ENCODE peak calls at places on chromosomes 7 and 10, in nine cellular contexts. One of them, this sample, is unnamed.

GRCh38 chr7:135653285-135654080 is 8.8 kb upstream of the STMP1 start:
- DNase-seq in HT1080: no peak
- DNase-seq in T-cell: no peak
- DNase-seq in activated CD4-positive, alpha-beta T cell treated with anti-CD3 and anti-CD28 coated beads, Interleukin-2, amount 50 U/mL, for 48 hours: no peak
- DNase-seq in ELF-1: no peak
- DNase-seq in NCI-H345: peak
- DNase-seq in stimulated activated CD8-positive, alpha-beta memory T cell treated with anti-CD3 and anti-CD28 coated beads, Interleukin-12 subunit alpha, Interleukin-12 subunit beta, amount 100 ng/mL, for 1 hour: no peak
- DNase-seq in hypothalamus: no peak
- DNase-seq in Peyer's patch: no peak
- DNase-seq in this sample: no peak

GRCh38 chr10:126407831-126408230 is 19.6 kb upstream of the ADAM12 start:
- DNase-seq in NCI-H345: no peak
- DNase-seq in activated CD4-positive, alpha-beta T cell treated with anti-CD3 and anti-CD28 coated beads, Interleukin-2, amount 50 U/mL, for 48 hours: no peak
- DNase-seq in HT1080: peak
- DNase-seq in Peyer's patch: no peak
- DNase-seq in hypothalamus: no peak
- DNase-seq in ELF-1: no peak
- DNase-seq in stimulated activated CD8-positive, alpha-beta memory T cell treated with anti-CD3 and anti-CD28 coated beads, Interleukin-12 subunit alpha, Interleukin-12 subunit beta, amount 100 ng/mL, for 1 hour: no peak
- DNase-seq in T-cell: no peak
- DNase-seq in this sample: no peak

GRCh38 chr7:127769696-127770400 is 117.9 kb downstream of the SND1 start:
- DNase-seq in ELF-1: no peak
- DNase-seq in NCI-H345: no peak
- DNase-seq in Peyer's patch: no peak
- DNase-seq in hypothalamus: no peak
- DNase-seq in activated CD4-positive, alpha-beta T cell treated with anti-CD3 and anti-CD28 coated beads, Interleukin-2, amount 50 U/mL, for 48 hours: no peak
- DNase-seq in stimulated activated CD8-positive, alpha-beta memory T cell treated with anti-CD3 and anti-CD28 coated beads, Interleukin-12 subunit alpha, Interleukin-12 subunit beta, amount 100 ng/mL, for 1 hour: no peak
- DNase-seq in HT1080: peak
- DNase-seq in T-cell: no peak
- DNase-seq in this sample: no peak

GRCh38 chr10:18474111-18474455 is 177.3 kb downstream of the NSUN6 start:
- DNase-seq in HT1080: no peak
- DNase-seq in NCI-H345: no peak
- DNase-seq in activated CD4-positive, alpha-beta T cell treated with anti-CD3 and anti-CD28 coated beads, Interleukin-2, amount 50 U/mL, for 48 hours: no peak
- DNase-seq in T-cell: no peak
- DNase-seq in ELF-1: no peak
- DNase-seq in stimulated activated CD8-positive, alpha-beta memory T cell treated with anti-CD3 and anti-CD28 coated beads, Interleukin-12 subunit alpha, Interleukin-12 subunit beta, amount 100 ng/mL, for 1 hour: no peak
- DNase-seq in Peyer's patch: no peak
- DNase-seq in hypothalamus: peak
- DNase-seq in this sample: no peak

GRCh38 chr10:119243478-119243877 is 36.1 kb downstream of the GRK5 start:
- DNase-seq in NCI-H345: no peak
- DNase-seq in HT1080: no peak
- DNase-seq in hypothalamus: no peak
- DNase-seq in Peyer's patch: no peak
- DNase-seq in T-cell: no peak
- DNase-seq in stimulated activated CD8-positive, alpha-beta memory T cell treated with anti-CD3 and anti-CD28 coated beads, Interleukin-12 subunit alpha, Interleukin-12 subunit beta, amount 100 ng/mL, for 1 hour: no peak
- DNase-seq in ELF-1: no peak
- DNase-seq in activated CD4-positive, alpha-beta T cell treated with anti-CD3 and anti-CD28 coated beads, Interleukin-2, amount 50 U/mL, for 48 hours: no peak
- DNase-seq in this sample: no peak

GRCh38 chr7:7732566-7733290 is 14.3 kb upstream of the RPA3 start:
- DNase-seq in hypothalamus: no peak
- DNase-seq in T-cell: no peak
- DNase-seq in NCI-H345: no peak
- DNase-seq in HT1080: no peak
- DNase-seq in ELF-1: no peak
- DNase-seq in Peyer's patch: no peak
- DNase-seq in stimulated activated CD8-positive, alpha-beta memory T cell treated with anti-CD3 and anti-CD28 coated beads, Interleukin-12 subunit alpha, Interleukin-12 subunit beta, amount 100 ng/mL, for 1 hour: no peak
- DNase-seq in activated CD4-positive, alpha-beta T cell treated with anti-CD3 and anti-CD28 coated beads, Interleukin-2, amount 50 U/mL, for 48 hours: no peak
- DNase-seq in this sample: no peak

GRCh38 chr7:8310876-8311275 is 48.9 kb upstream of the ICA1 start:
- DNase-seq in HT1080: no peak
- DNase-seq in NCI-H345: no peak
- DNase-seq in Peyer's patch: no peak
- DNase-seq in activated CD4-positive, alpha-beta T cell treated with anti-CD3 and anti-CD28 coated beads, Interleukin-2, amount 50 U/mL, for 48 hours: no peak
- DNase-seq in hypothalamus: no peak
- DNase-seq in T-cell: no peak
- DNase-seq in stimulated activated CD8-positive, alpha-beta memory T cell treated with anti-CD3 and anti-CD28 coated beads, Interleukin-12 subunit alpha, Interleukin-12 subunit beta, amount 100 ng/mL, for 1 hour: no peak
- DNase-seq in ELF-1: no peak
- DNase-seq in this sample: no peak

GRCh38 chr10:68562666-68563522 is 2.8 kb downstream of the TET1 start:
- DNase-seq in hypothalamus: no peak
- DNase-seq in Peyer's patch: no peak
- DNase-seq in ELF-1: peak
- DNase-seq in HT1080: no peak
- DNase-seq in stimulated activated CD8-positive, alpha-beta memory T cell treated with anti-CD3 and anti-CD28 coated beads, Interleukin-12 subunit alpha, Interleukin-12 subunit beta, amount 100 ng/mL, for 1 hour: no peak
- DNase-seq in T-cell: no peak
- DNase-seq in activated CD4-positive, alpha-beta T cell treated with anti-CD3 and anti-CD28 coated beads, Interleukin-2, amount 50 U/mL, for 48 hours: no peak
- DNase-seq in NCI-H345: no peak
- DNase-seq in this sample: no peak

GRCh38 chr10:80496555-80497172 is 41.0 kb upstream of the SH2D4B start:
- DNase-seq in HT1080: no peak
- DNase-seq in ELF-1: no peak
- DNase-seq in hypothalamus: no peak
- DNase-seq in NCI-H345: no peak
- DNase-seq in Peyer's patch: no peak
- DNase-seq in stimulated activated CD8-positive, alpha-beta memory T cell treated with anti-CD3 and anti-CD28 coated beads, Interleukin-12 subunit alpha, Interleukin-12 subunit beta, amount 100 ng/mL, for 1 hour: no peak
- DNase-seq in T-cell: no peak
- DNase-seq in activated CD4-positive, alpha-beta T cell treated with anti-CD3 and anti-CD28 coated beads, Interleukin-2, amount 50 U/mL, for 48 hours: no peak
- DNase-seq in this sample: no peak

GRCh38 chr7:45117582-45117981 is 6.1 kb upstream of the TBRG4 start:
- DNase-seq in activated CD4-positive, alpha-beta T cell treated with anti-CD3 and anti-CD28 coated beads, Interleukin-2, amount 50 U/mL, for 48 hours: no peak
- DNase-seq in HT1080: no peak
- DNase-seq in ELF-1: no peak
- DNase-seq in Peyer's patch: no peak
- DNase-seq in stimulated activated CD8-positive, alpha-beta memory T cell treated with anti-CD3 and anti-CD28 coated beads, Interleukin-12 subunit alpha, Interleukin-12 subunit beta, amount 100 ng/mL, for 1 hour: no peak
- DNase-seq in NCI-H345: no peak
- DNase-seq in hypothalamus: no peak
- DNase-seq in T-cell: no peak
- DNase-seq in this sample: no peak

GRCh38 chr7:29345590-29345989 is 151.0 kb downstream of the CHN2 start:
- DNase-seq in HT1080: no peak
- DNase-seq in Peyer's patch: no peak
- DNase-seq in NCI-H345: peak
- DNase-seq in ELF-1: peak
- DNase-seq in activated CD4-positive, alpha-beta T cell treated with anti-CD3 and anti-CD28 coated beads, Interleukin-2, amount 50 U/mL, for 48 hours: peak
- DNase-seq in stimulated activated CD8-positive, alpha-beta memory T cell treated with anti-CD3 and anti-CD28 coated beads, Interleukin-12 subunit alpha, Interleukin-12 subunit beta, amount 100 ng/mL, for 1 hour: peak
- DNase-seq in hypothalamus: peak
- DNase-seq in T-cell: no peak
- DNase-seq in this sample: peak

GRCh38 chr7:25368599-25368998 is 140.3 kb upstream of the NPVF start:
- DNase-seq in hypothalamus: no peak
- DNase-seq in T-cell: no peak
- DNase-seq in Peyer's patch: no peak
- DNase-seq in stimulated activated CD8-positive, alpha-beta memory T cell treated with anti-CD3 and anti-CD28 coated beads, Interleukin-12 subunit alpha, Interleukin-12 subunit beta, amount 100 ng/mL, for 1 hour: no peak
- DNase-seq in activated CD4-positive, alpha-beta T cell treated with anti-CD3 and anti-CD28 coated beads, Interleukin-2, amount 50 U/mL, for 48 hours: no peak
- DNase-seq in HT1080: no peak
- DNase-seq in ELF-1: no peak
- DNase-seq in NCI-H345: no peak
- DNase-seq in this sample: no peak

GRCh38 chr7:135980665-135981180 is 3.6 kb upstream of the MTPN start:
- DNase-seq in NCI-H345: no peak
- DNase-seq in stimulated activated CD8-positive, alpha-beta memory T cell treated with anti-CD3 and anti-CD28 coated beads, Interleukin-12 subunit alpha, Interleukin-12 subunit beta, amount 100 ng/mL, for 1 hour: peak
- DNase-seq in hypothalamus: no peak
- DNase-seq in T-cell: peak
- DNase-seq in ELF-1: no peak
- DNase-seq in Peyer's patch: peak
- DNase-seq in activated CD4-positive, alpha-beta T cell treated with anti-CD3 and anti-CD28 coated beads, Interleukin-2, amount 50 U/mL, for 48 hours: peak
- DNase-seq in HT1080: peak
- DNase-seq in this sample: no peak

GRCh38 chr10:78452782-78453181 is 419.1 kb downstream of the RPS24 start:
- DNase-seq in HT1080: no peak
- DNase-seq in NCI-H345: no peak
- DNase-seq in T-cell: no peak
- DNase-seq in Peyer's patch: no peak
- DNase-seq in ELF-1: no peak
- DNase-seq in hypothalamus: no peak
- DNase-seq in activated CD4-positive, alpha-beta T cell treated with anti-CD3 and anti-CD28 coated beads, Interleukin-2, amount 50 U/mL, for 48 hours: no peak
- DNase-seq in stimulated activated CD8-positive, alpha-beta memory T cell treated with anti-CD3 and anti-CD28 coated beads, Interleukin-12 subunit alpha, Interleukin-12 subunit beta, amount 100 ng/mL, for 1 hour: no peak
- DNase-seq in this sample: no peak

This sample was measured in right lobe of liver.